ENCODE peak calls at places on chromosomes 6 and 20, in ten cellular contexts. U, G, L, A, K, T, S, R, Y and F are unnamed samples.

GRCh38 chr6:82589509-82590206 is 226.0 kb downstream of the TPBG start:
- DNase-seq in U (no peak), G (no peak), L (no peak), A (no peak), K (no peak), T (no peak), S (no peak), R (peak; percentile 94), Y (peak; percentile 84), F (no peak)

GRCh38 chr6:117504478-117505144 is 22.1 kb downstream of the DCBLD1 start:
- DNase-seq in U (no peak), G (no peak), L (no peak), A (no peak), K (no peak), T (no peak), S (no peak), R (no peak), Y (no peak), F (no peak)

GRCh38 chr6:43468748-43469681 is 8.4 kb upstream of the TJAP1 start:
- DNase-seq in U (no peak), G (no peak), L (no peak), A (no peak), K (peak; percentile 41), T (no peak), S (no peak), R (no peak), Y (no peak), F (no peak)

GRCh38 chr6:34189806-34190503 is 44.1 kb upstream of the GRM4 start:
- DNase-seq in U (peak; percentile 95), G (no peak), L (peak; percentile 12), A (peak; percentile 49), K (no peak), T (peak; percentile 44), S (no peak), R (no peak), Y (no peak), F (no peak)

GRCh38 chr6:11812439-11812838 is 33.8 kb upstream of the ADTRP start:
- DNase-seq in U (no peak), G (no peak), L (no peak), A (no peak), K (no peak), T (no peak), S (no peak), R (no peak), Y (no peak), F (no peak)

GRCh38 chr20:48615871-48616270 is 211.9 kb downstream of the PREX1 start:
- DNase-seq in U (no peak), G (no peak), L (no peak), A (no peak), K (no peak), T (no peak), S (no peak), R (no peak), Y (no peak), F (no peak)

GRCh38 chr20:916825-917224 is 691 bp upstream of the ANGPT4 start:
- DNase-seq in U (no peak), G (no peak), L (no peak), A (no peak), K (no peak), T (no peak), S (no peak), R (no peak), Y (no peak), F (no peak)

GRCh38 chr6:9482030-9482731 is 932.7 kb downstream of the TFAP2A start:
- DNase-seq in U (no peak), G (no peak), L (no peak), A (no peak), K (peak; percentile 20), T (no peak), S (no peak), R (peak; percentile 92), Y (peak; percentile 96), F (no peak)

GRCh38 chr6:12113190-12113578 is 101.1 kb downstream of the HIVEP1 start:
- DNase-seq in U (no peak), G (no peak), L (no peak), A (no peak), K (no peak), T (no peak), S (no peak), R (peak; percentile 84), Y (peak; percentile 56), F (no peak)

GRCh38 chr6:33688451-33689147 is 22.9 kb downstream of the UQCC2 start:
- DNase-seq in U (no peak), G (no peak), L (no peak), A (no peak), K (no peak), T (no peak), S (no peak), R (no peak), Y (no peak), F (no peak)

GRCh38 chr6:53982361-53983050 is 128.7 kb upstream of the MLIP start:
- DNase-seq in U (no peak), G (no peak), L (no peak), A (no peak), K (no peak), T (no peak), S (no peak), R (peak; percentile 67), Y (peak; percentile 46), F (no peak)

GRCh38 chr6:18192026-18192425 is 36.8 kb downstream of the KDM1B start:
- DNase-seq in U (no peak), G (no peak), L (no peak), A (no peak), K (no peak), T (no peak), S (no peak), R (no peak), Y (no peak), F (no peak)

GRCh38 chr6:43790031-43790430 is 20.0 kb downstream of the VEGFA start:
- DNase-seq in U (peak; percentile 96), G (no peak), L (peak; percentile 77), A (no peak), K (no peak), T (no peak), S (peak; percentile 71), R (no peak), Y (peak; percentile 53), F (no peak)

GRCh38 chr20:31704225-31705119 is 18.2 kb downstream of the BCL2L1 start:
- DNase-seq in U (no peak), G (no peak), L (no peak), A (no peak), K (peak; percentile 30), T (no peak), S (peak; percentile 54), R (peak; percentile 98), Y (peak; percentile 42), F (no peak)
- H3K27ac ChIP-seq in U (peak overlapping the region; percentile 66), G (peak overlapping the region; percentile 88), L (peak overlapping the region; percentile 86), A (no peak overlapping the region), K (peak overlapping the region; percentile 57), T (peak overlapping the region; percentile 75), S (peak overlapping the region; percentile 17), R (peak overlapping the region; percentile 96), Y (no peak overlapping the region), F (peak overlapping the region; percentile 63)

GRCh38 chr20:50562262-50562701 is 52.1 kb downstream of the PTPN1 start:
- DNase-seq in U (no peak), G (no peak), L (no peak), A (no peak), K (no peak), T (peak; percentile 66), S (no peak), R (no peak), Y (no peak), F (no peak)

GRCh38 chr20:50560867-50561266 is 50.7 kb downstream of the PTPN1 start:
- DNase-seq in U (no peak), G (no peak), L (no peak), A (no peak), K (no peak), T (no peak), S (no peak), R (no peak), Y (no peak), F (no peak)

GRCh38 chr20:50561379-50562078 is 51.3 kb downstream of the PTPN1 start:
- DNase-seq in U (no peak), G (no peak), L (peak; percentile 87), A (no peak), K (peak; percentile 64), T (no peak), S (no peak), R (peak; percentile 99), Y (peak; percentile 96), F (peak; percentile 10)

GRCh38 chr20:50565874-50566273 is 55.7 kb downstream of the PTPN1 start:
- DNase-seq in U (no peak), G (no peak), L (no peak), A (no peak), K (no peak), T (no peak), S (no peak), R (no peak), Y (no peak), F (no peak)

GRCh38 chr20:50563133-50563944 is 53.2 kb downstream of the PTPN1 start:
- DNase-seq in U (no peak), G (no peak), L (no peak), A (no peak), K (no peak), T (no peak), S (no peak), R (no peak), Y (no peak), F (no peak)
- H3K27ac ChIP-seq in U (no peak overlapping the region), G (no peak overlapping the region), L (no peak overlapping the region), A (no peak overlapping the region), K (no peak overlapping the region), T (peak overlapping the region; percentile 68), S (no peak overlapping the region), R (no peak overlapping the region), Y (no peak overlapping the region), F (no peak overlapping the region)

GRCh38 chr20:35276408-35276807 is 1.5 kb downstream of the MMP24OS start:
- DNase-seq in U (no peak), G (no peak), L (no peak), A (no peak), K (no peak), T (no peak), S (no peak), R (no peak), Y (peak; percentile 15), F (no peak)
- H3K27ac ChIP-seq in U (peak overlapping the region; percentile 95), G (no peak overlapping the region), L (peak overlapping the region; percentile 99), A (peak overlapping the region; percentile 93), K (no peak overlapping the region), T (peak overlapping the region; percentile 99), S (no peak overlapping the region), R (no peak overlapping the region), Y (peak overlapping the region; percentile 88), F (no peak overlapping the region)

GRCh38 chr20:41138527-41139226 is 1.3 kb downstream of the PLCG1 start:
- DNase-seq in U (no peak), G (no peak), L (no peak), A (no peak), K (no peak), T (no peak), S (no peak), R (no peak), Y (peak; percentile 51), F (no peak)

GRCh38 chr20:41142241-41142640 is 4.9 kb downstream of the PLCG1 start:
- DNase-seq in U (no peak), G (no peak), L (no peak), A (no peak), K (no peak), T (no peak), S (no peak), R (no peak), Y (no peak), F (no peak)

GRCh38 chr20:41139227-41140093 is 2.1 kb downstream of the PLCG1 start:
- DNase-seq in U (no peak), G (no peak), L (no peak), A (no peak), K (no peak), T (peak; percentile 5), S (no peak), R (no peak), Y (no peak), F (no peak)

GRCh38 chr20:41141153-41141815 is 3.9 kb downstream of the PLCG1 start:
- DNase-seq in U (no peak), G (no peak), L (no peak), A (no peak), K (no peak), T (peak; percentile 33), S (peak; percentile 64), R (no peak), Y (peak; percentile 31), F (no peak)

GRCh38 chr20:41140226-41141133 is 3.1 kb downstream of the PLCG1 start:
- DNase-seq in U (no peak), G (no peak), L (no peak), A (no peak), K (no peak), T (peak; percentile 12), S (no peak), R (no peak), Y (no peak), F (no peak)
- H3K27ac ChIP-seq in U (no peak overlapping the region), G (no peak overlapping the region), L (peak overlapping the region; percentile 95), A (peak overlapping the region; percentile 83), K (no peak overlapping the region), T (peak overlapping the region; percentile 92), S (peak overlapping the region; percentile 97), R (no peak overlapping the region), Y (no peak overlapping the region), F (peak overlapping the region; percentile 59)